ENCODE peak calls at places on chromosomes 4 and X, in four cellular contexts. H is SK-N-SH, R is GM12878, W is K562. T is an unnamed sample.

GRCh38 chr4:26132858-26133257 is 188.0 kb upstream of the RBPJ start:
- DNase-seq in H (no peak), R (no peak), W (peak), T (no peak)

GRCh38 chr4:80361329-80361900 is 25.9 kb downstream of the CFAP299 start:
- DNase-seq in H (peak), R (no peak), W (peak), T (peak)

GRCh38 chr4:83107636-83108035 is 6.9 kb downstream of the PLAC8 start:
- DNase-seq in H (no peak), R (no peak), W (no peak), T (no peak)

GRCh38 chr4:155705664-155706063 is 39.0 kb downstream of the GUCY1A1 start:
- DNase-seq in W (no peak), R (no peak), H (no peak), T (no peak)

GRCh38 chr4:114005569-114006442 is 26.4 kb upstream of the ARSJ start:
- DNase-seq in R (no peak), H (no peak), W (no peak), T (no peak)

GRCh38 chr4:83876047-83876446 is 340.1 kb downstream of the GPAT3 start:
- DNase-seq in H (no peak), W (no peak), R (no peak), T (no peak)

GRCh38 chr4:151727365-151727764 is 33.4 kb downstream of the GATB start:
- DNase-seq in W (no peak), H (no peak), R (no peak), T (no peak)

GRCh38 chr4:53010320-53010719 is 148.2 kb downstream of the RASL11B start:
- DNase-seq in H (no peak), W (no peak), R (no peak), T (no peak)

GRCh38 chrX:18422325-18422724 is 3.1 kb upstream of the CDKL5 start:
- DNase-seq in W (no peak), H (no peak), R (no peak), T (no peak)

GRCh38 chr4:82358773-82359324 is 14.9 kb downstream of the HNRNPD start:
- DNase-seq in R (no peak), W (no peak), H (no peak), T (no peak)

GRCh38 chr4:38386654-38387188 is 277.3 kb upstream of the KLF3 start:
- DNase-seq in R (no peak), W (no peak), H (no peak), T (no peak)
- H3K27ac ChIP-seq in R (no peak), W (no peak), H (peak), T (no peak)

GRCh38 chrX:135522878-135523693 is 2.6 kb downstream of the INTS6L start:
- DNase-seq in R (no peak), W (no peak), H (no peak), T (no peak)
- TF ChIP-seq YY1 in R (no peak), W (no peak), H (no peak), T (no peak)

GRCh38 chr4:140097572-140097971 is 56.4 kb downstream of the MAML3 start:
- DNase-seq in R (no peak), H (no peak), W (no peak), T (no peak)

GRCh38 chr4:140098481-140099132 is 55.4 kb downstream of the MAML3 start:
- DNase-seq in H (no peak), W (no peak), R (no peak), T (peak)

GRCh38 chr4:140102406-140102805 is 51.6 kb downstream of the MAML3 start:
- DNase-seq in H (no peak), R (no peak), W (peak), T (no peak)

GRCh38 chr4:140100771-140101170 is 53.2 kb downstream of the MAML3 start:
- DNase-seq in W (no peak), H (no peak), R (no peak), T (no peak)

DNA sequence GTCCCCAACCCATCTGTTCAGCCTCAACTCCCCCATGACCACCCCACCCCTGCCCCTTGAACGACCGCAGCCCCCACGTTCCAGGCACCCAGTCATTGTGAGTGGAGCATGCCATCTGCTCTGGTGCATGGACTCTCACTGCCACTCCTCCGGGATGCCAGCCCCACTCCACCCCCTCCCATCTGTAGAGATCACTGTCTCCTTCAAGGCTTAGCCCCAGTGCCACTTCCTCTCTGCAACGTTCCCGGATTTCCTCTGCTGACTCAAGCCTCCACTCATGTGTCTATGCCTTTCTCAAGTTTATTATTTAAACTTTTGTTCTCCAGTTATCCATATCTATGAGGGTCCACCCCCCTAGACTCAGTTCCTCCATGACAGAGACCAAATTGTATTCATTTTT is 54.0 kb downstream of the MAML3 start:
- DNase-seq in H (peak), R (no peak), W (no peak), T (no peak)
- H3K9ac ChIP-seq in H (peak), R (no peak), W (no peak), T (no peak)

GRCh38 chr4:6773106-6773505 is 9.4 kb upstream of the KIAA0232 start:
- DNase-seq in R (no peak), H (no peak), W (no peak), T (no peak)
- H3K27ac ChIP-seq in R (no peak), H (no peak), W (no peak), T (no peak)

GRCh38 chr4:68129793-68130192 is at the start of gene TMPRSS11F:
- DNase-seq in W (peak), R (no peak), H (no peak), T (peak)
- TF ChIP-seq YY1 in W (no peak), R (no peak), H (no peak), T (no peak)